ENCODE peak calls at places on chromosome 18, in five cellular contexts. One of them, this sample, is unnamed.

GRCh38 chr18:69490072-69490471 is 89.4 kb downstream of the DOK6 start:
- DNase-seq in sciatic nerve: no peak
- DNase-seq in A549: no peak
- DNase-seq in activated CD8-positive, alpha-beta memory T cell treated with anti-CD3 and anti-CD28 coated beads, Interleukin-2, amount 10 ng/mL, durations not matched to agents 7 days and 5 days: no peak
- DNase-seq in CD8-positive, alpha-beta memory T cell: no peak
- DNase-seq in this sample: no peak

GRCh38 chr18:8912348-8913057 is 190.0 kb upstream of the NDUFV2 start:
- DNase-seq in sciatic nerve: no peak
- DNase-seq in A549: no peak
- DNase-seq in activated CD8-positive, alpha-beta memory T cell treated with anti-CD3 and anti-CD28 coated beads, Interleukin-2, amount 10 ng/mL, durations not matched to agents 7 days and 5 days: no peak
- DNase-seq in CD8-positive, alpha-beta memory T cell: no peak
- DNase-seq in this sample: no peak

GRCh38 chr18:12109836-12110235 is 16.2 kb downstream of the ANKRD62 start:
- DNase-seq in sciatic nerve: no peak
- DNase-seq in A549: no peak
- DNase-seq in activated CD8-positive, alpha-beta memory T cell treated with anti-CD3 and anti-CD28 coated beads, Interleukin-2, amount 10 ng/mL, durations not matched to agents 7 days and 5 days: no peak
- DNase-seq in CD8-positive, alpha-beta memory T cell: no peak
- DNase-seq in this sample: no peak

GRCh38 chr18:12007063-12007462 is 25.8 kb downstream of the IMPA2 start:
- DNase-seq in sciatic nerve: no peak
- DNase-seq in A549: no peak
- DNase-seq in activated CD8-positive, alpha-beta memory T cell treated with anti-CD3 and anti-CD28 coated beads, Interleukin-2, amount 10 ng/mL, durations not matched to agents 7 days and 5 days: no peak
- DNase-seq in CD8-positive, alpha-beta memory T cell: no peak
- DNase-seq in this sample: no peak

GRCh38 chr18:74499633-74500032 is 3.5 kb downstream of the CNDP2 start:
- DNase-seq in sciatic nerve: peak
- DNase-seq in A549: no peak
- DNase-seq in activated CD8-positive, alpha-beta memory T cell treated with anti-CD3 and anti-CD28 coated beads, Interleukin-2, amount 10 ng/mL, durations not matched to agents 7 days and 5 days: peak
- DNase-seq in CD8-positive, alpha-beta memory T cell: peak
- DNase-seq in this sample: no peak

GRCh38 chr18:74064510-74064909 is 83.1 kb downstream of the FBXO15 start:
- DNase-seq in sciatic nerve: no peak
- DNase-seq in A549: no peak
- DNase-seq in activated CD8-positive, alpha-beta memory T cell treated with anti-CD3 and anti-CD28 coated beads, Interleukin-2, amount 10 ng/mL, durations not matched to agents 7 days and 5 days: peak
- DNase-seq in CD8-positive, alpha-beta memory T cell: no peak
- DNase-seq in this sample: no peak

GRCh38 chr18:40375811-40376210 is 1579.2 kb upstream of the PIK3C3 start:
- DNase-seq in sciatic nerve: no peak
- DNase-seq in A549: no peak
- DNase-seq in activated CD8-positive, alpha-beta memory T cell treated with anti-CD3 and anti-CD28 coated beads, Interleukin-2, amount 10 ng/mL, durations not matched to agents 7 days and 5 days: no peak
- DNase-seq in CD8-positive, alpha-beta memory T cell: no peak
- DNase-seq in this sample: no peak

GRCh38 chr18:111292-112014 is 46.9 kb upstream of the USP14 start:
- DNase-seq in sciatic nerve: peak
- DNase-seq in A549: peak
- DNase-seq in activated CD8-positive, alpha-beta memory T cell treated with anti-CD3 and anti-CD28 coated beads, Interleukin-2, amount 10 ng/mL, durations not matched to agents 7 days and 5 days: peak
- DNase-seq in CD8-positive, alpha-beta memory T cell: peak
- DNase-seq in this sample: no peak

GRCh38 chr18:43847164-43848091 is 570.1 kb upstream of the SYT4 start:
- DNase-seq in sciatic nerve: no peak
- DNase-seq in A549: no peak
- DNase-seq in activated CD8-positive, alpha-beta memory T cell treated with anti-CD3 and anti-CD28 coated beads, Interleukin-2, amount 10 ng/mL, durations not matched to agents 7 days and 5 days: no peak
- DNase-seq in CD8-positive, alpha-beta memory T cell: no peak
- DNase-seq in this sample: no peak

GRCh38 chr18:12657849-12658829 is at the start of gene SPIRE1:
- DNase-seq in sciatic nerve: peak
- DNase-seq in A549: peak
- DNase-seq in activated CD8-positive, alpha-beta memory T cell treated with anti-CD3 and anti-CD28 coated beads, Interleukin-2, amount 10 ng/mL, durations not matched to agents 7 days and 5 days: peak
- DNase-seq in CD8-positive, alpha-beta memory T cell: peak
- DNase-seq in this sample: peak

GRCh38 chr18:9653390-9653789 is 39.0 kb upstream of the PPP4R1 start:
- DNase-seq in sciatic nerve: peak
- DNase-seq in A549: no peak
- DNase-seq in activated CD8-positive, alpha-beta memory T cell treated with anti-CD3 and anti-CD28 coated beads, Interleukin-2, amount 10 ng/mL, durations not matched to agents 7 days and 5 days: no peak
- DNase-seq in CD8-positive, alpha-beta memory T cell: no peak
- DNase-seq in this sample: peak

GRCh38 chr18:34783485-34783884 is 73.4 kb downstream of the DTNA start:
- DNase-seq in sciatic nerve: no peak
- DNase-seq in A549: no peak
- DNase-seq in activated CD8-positive, alpha-beta memory T cell treated with anti-CD3 and anti-CD28 coated beads, Interleukin-2, amount 10 ng/mL, durations not matched to agents 7 days and 5 days: no peak
- DNase-seq in CD8-positive, alpha-beta memory T cell: no peak
- DNase-seq in this sample: no peak

GRCh38 chr18:59623456-59624383 is 73.5 kb downstream of the CCBE1 start:
- DNase-seq in sciatic nerve: no peak
- DNase-seq in A549: no peak
- DNase-seq in activated CD8-positive, alpha-beta memory T cell treated with anti-CD3 and anti-CD28 coated beads, Interleukin-2, amount 10 ng/mL, durations not matched to agents 7 days and 5 days: no peak
- DNase-seq in CD8-positive, alpha-beta memory T cell: no peak
- DNase-seq in this sample: no peak

GRCh38 chr18:519019-519879 is 18.7 kb upstream of the COLEC12 start:
- DNase-seq in sciatic nerve: peak
- DNase-seq in A549: no peak
- DNase-seq in activated CD8-positive, alpha-beta memory T cell treated with anti-CD3 and anti-CD28 coated beads, Interleukin-2, amount 10 ng/mL, durations not matched to agents 7 days and 5 days: no peak
- DNase-seq in CD8-positive, alpha-beta memory T cell: no peak
- DNase-seq in this sample: no peak

GRCh38 chr18:35026407-35027061 is 14.7 kb upstream of the MAPRE2 start:
- DNase-seq in sciatic nerve: no peak
- DNase-seq in A549: no peak
- DNase-seq in activated CD8-positive, alpha-beta memory T cell treated with anti-CD3 and anti-CD28 coated beads, Interleukin-2, amount 10 ng/mL, durations not matched to agents 7 days and 5 days: no peak
- DNase-seq in CD8-positive, alpha-beta memory T cell: peak
- DNase-seq in this sample: no peak

GRCh38 chr18:26457611-26458350 is 90.6 kb downstream of the KCTD1 start:
- DNase-seq in sciatic nerve: no peak
- DNase-seq in A549: no peak
- DNase-seq in activated CD8-positive, alpha-beta memory T cell treated with anti-CD3 and anti-CD28 coated beads, Interleukin-2, amount 10 ng/mL, durations not matched to agents 7 days and 5 days: no peak
- DNase-seq in CD8-positive, alpha-beta memory T cell: no peak
- DNase-seq in this sample: no peak

GRCh38 chr18:33116376-33116775 is 324.1 kb downstream of the CCDC178 start:
- DNase-seq in sciatic nerve: no peak
- DNase-seq in A549: no peak
- DNase-seq in activated CD8-positive, alpha-beta memory T cell treated with anti-CD3 and anti-CD28 coated beads, Interleukin-2, amount 10 ng/mL, durations not matched to agents 7 days and 5 days: no peak
- DNase-seq in CD8-positive, alpha-beta memory T cell: no peak
- DNase-seq in this sample: peak

GRCh38 chr18:24552218-24552617 is 91.8 kb downstream of the HRH4 start:
- DNase-seq in sciatic nerve: no peak
- DNase-seq in A549: no peak
- DNase-seq in activated CD8-positive, alpha-beta memory T cell treated with anti-CD3 and anti-CD28 coated beads, Interleukin-2, amount 10 ng/mL, durations not matched to agents 7 days and 5 days: no peak
- DNase-seq in CD8-positive, alpha-beta memory T cell: no peak
- DNase-seq in this sample: no peak

GRCh38 chr18:10201655-10202054 is 252.8 kb upstream of the APCDD1 start:
- DNase-seq in sciatic nerve: no peak
- DNase-seq in A549: no peak
- DNase-seq in activated CD8-positive, alpha-beta memory T cell treated with anti-CD3 and anti-CD28 coated beads, Interleukin-2, amount 10 ng/mL, durations not matched to agents 7 days and 5 days: no peak
- DNase-seq in CD8-positive, alpha-beta memory T cell: no peak
- DNase-seq in this sample: no peak

GRCh38 chr18:27713727-27714080 is 463.2 kb downstream of the CDH2 start:
- DNase-seq in sciatic nerve: no peak
- DNase-seq in A549: no peak
- DNase-seq in activated CD8-positive, alpha-beta memory T cell treated with anti-CD3 and anti-CD28 coated beads, Interleukin-2, amount 10 ng/mL, durations not matched to agents 7 days and 5 days: no peak
- DNase-seq in CD8-positive, alpha-beta memory T cell: no peak
- DNase-seq in this sample: no peak

GRCh38 chr18:9960263-9960904 is 46.6 kb downstream of the VAPA start:
- DNase-seq in sciatic nerve: no peak
- DNase-seq in A549: no peak
- DNase-seq in activated CD8-positive, alpha-beta memory T cell treated with anti-CD3 and anti-CD28 coated beads, Interleukin-2, amount 10 ng/mL, durations not matched to agents 7 days and 5 days: no peak
- DNase-seq in CD8-positive, alpha-beta memory T cell: no peak
- DNase-seq in this sample: no peak

GRCh38 chr18:13760047-13760446 is 33.6 kb downstream of the RNMT start:
- DNase-seq in sciatic nerve: no peak
- DNase-seq in A549: no peak
- DNase-seq in activated CD8-positive, alpha-beta memory T cell treated with anti-CD3 and anti-CD28 coated beads, Interleukin-2, amount 10 ng/mL, durations not matched to agents 7 days and 5 days: no peak
- DNase-seq in CD8-positive, alpha-beta memory T cell: no peak
- DNase-seq in this sample: no peak

GRCh38 chr18:57164401-57164800 is 17.5 kb downstream of the BOD1L2 start:
- DNase-seq in sciatic nerve: no peak
- DNase-seq in A549: no peak
- DNase-seq in activated CD8-positive, alpha-beta memory T cell treated with anti-CD3 and anti-CD28 coated beads, Interleukin-2, amount 10 ng/mL, durations not matched to agents 7 days and 5 days: no peak
- DNase-seq in CD8-positive, alpha-beta memory T cell: no peak
- DNase-seq in this sample: no peak

GRCh38 chr18:7735606-7736175 is 168.6 kb downstream of the PTPRM start:
- DNase-seq in sciatic nerve: no peak
- DNase-seq in A549: no peak
- DNase-seq in activated CD8-positive, alpha-beta memory T cell treated with anti-CD3 and anti-CD28 coated beads, Interleukin-2, amount 10 ng/mL, durations not matched to agents 7 days and 5 days: no peak
- DNase-seq in CD8-positive, alpha-beta memory T cell: no peak
- DNase-seq in this sample: no peak

GRCh38 chr18:63162271-63163014 is 157.1 kb downstream of the BCL2 start:
- DNase-seq in sciatic nerve: no peak
- DNase-seq in A549: no peak
- DNase-seq in activated CD8-positive, alpha-beta memory T cell treated with anti-CD3 and anti-CD28 coated beads, Interleukin-2, amount 10 ng/mL, durations not matched to agents 7 days and 5 days: peak
- DNase-seq in CD8-positive, alpha-beta memory T cell: peak
- DNase-seq in this sample: no peak

GRCh38 chr18:79784965-79785770 is 12.6 kb upstream of the KCNG2 start:
- DNase-seq in sciatic nerve: peak
- DNase-seq in A549: no peak
- DNase-seq in activated CD8-positive, alpha-beta memory T cell treated with anti-CD3 and anti-CD28 coated beads, Interleukin-2, amount 10 ng/mL, durations not matched to agents 7 days and 5 days: no peak
- DNase-seq in CD8-positive, alpha-beta memory T cell: peak
- DNase-seq in this sample: no peak

GRCh38 chr18:55857961-55858360 is 270.0 kb upstream of the TCF4 start:
- DNase-seq in sciatic nerve: no peak
- DNase-seq in A549: no peak
- DNase-seq in activated CD8-positive, alpha-beta memory T cell treated with anti-CD3 and anti-CD28 coated beads, Interleukin-2, amount 10 ng/mL, durations not matched to agents 7 days and 5 days: no peak
- DNase-seq in CD8-positive, alpha-beta memory T cell: no peak
- DNase-seq in this sample: no peak

GRCh38 chr18:79484661-79485621 is 89.2 kb downstream of the NFATC1 start:
- DNase-seq in sciatic nerve: peak
- DNase-seq in A549: no peak
- DNase-seq in activated CD8-positive, alpha-beta memory T cell treated with anti-CD3 and anti-CD28 coated beads, Interleukin-2, amount 10 ng/mL, durations not matched to agents 7 days and 5 days: no peak
- DNase-seq in CD8-positive, alpha-beta memory T cell: peak
- DNase-seq in this sample: no peak

GRCh38 chr18:28068208-28068607 is 108.7 kb downstream of the CDH2 start:
- DNase-seq in sciatic nerve: no peak
- DNase-seq in A549: no peak
- DNase-seq in activated CD8-positive, alpha-beta memory T cell treated with anti-CD3 and anti-CD28 coated beads, Interleukin-2, amount 10 ng/mL, durations not matched to agents 7 days and 5 days: no peak
- DNase-seq in CD8-positive, alpha-beta memory T cell: no peak
- DNase-seq in this sample: no peak

GRCh38 chr18:63974991-63975390 is 5.1 kb downstream of the SERPINB8 start:
- DNase-seq in sciatic nerve: no peak
- DNase-seq in A549: no peak
- DNase-seq in activated CD8-positive, alpha-beta memory T cell treated with anti-CD3 and anti-CD28 coated beads, Interleukin-2, amount 10 ng/mL, durations not matched to agents 7 days and 5 days: no peak
- DNase-seq in CD8-positive, alpha-beta memory T cell: no peak
- DNase-seq in this sample: no peak

GRCh38 chr18:24009651-24010333 is 4.8 kb upstream of the TTC39C start:
- DNase-seq in sciatic nerve: no peak
- DNase-seq in A549: no peak
- DNase-seq in activated CD8-positive, alpha-beta memory T cell treated with anti-CD3 and anti-CD28 coated beads, Interleukin-2, amount 10 ng/mL, durations not matched to agents 7 days and 5 days: peak
- DNase-seq in CD8-positive, alpha-beta memory T cell: peak
- DNase-seq in this sample: peak

GRCh38 chr18:55247032-55247431 is 287.8 kb upstream of the CCDC68 start:
- DNase-seq in sciatic nerve: no peak
- DNase-seq in A549: no peak
- DNase-seq in activated CD8-positive, alpha-beta memory T cell treated with anti-CD3 and anti-CD28 coated beads, Interleukin-2, amount 10 ng/mL, durations not matched to agents 7 days and 5 days: no peak
- DNase-seq in CD8-positive, alpha-beta memory T cell: no peak
- DNase-seq in this sample: no peak

GRCh38 chr18:76131738-76132137 is 363.3 kb downstream of the ZNF516 start:
- DNase-seq in sciatic nerve: no peak
- DNase-seq in A549: no peak
- DNase-seq in activated CD8-positive, alpha-beta memory T cell treated with anti-CD3 and anti-CD28 coated beads, Interleukin-2, amount 10 ng/mL, durations not matched to agents 7 days and 5 days: no peak
- DNase-seq in CD8-positive, alpha-beta memory T cell: no peak
- DNase-seq in this sample: no peak

GRCh38 chr18:60966876-60967275 is 366.4 kb upstream of the CDH20 start:
- DNase-seq in sciatic nerve: no peak
- DNase-seq in A549: no peak
- DNase-seq in activated CD8-positive, alpha-beta memory T cell treated with anti-CD3 and anti-CD28 coated beads, Interleukin-2, amount 10 ng/mL, durations not matched to agents 7 days and 5 days: no peak
- DNase-seq in CD8-positive, alpha-beta memory T cell: no peak
- DNase-seq in this sample: no peak

This sample was measured in NCI-H748 treated with DMSO at 0.1 percent for 48 hours.